ENCODE peak calls at places on chromosome 22, in four cellular contexts. Z is activated naive CD4-positive, alpha-beta T cell; P is T-helper 2 cell; J is omental fat pad. K is an unnamed sample.

GRCh38 chr22:36323182-36323854 is 64.4 kb downstream of the MYH9 start:
- DNase-seq in Z (no peak), P (no peak), J (no peak), K (no peak)

GRCh38 chr22:17705565-17706450 is 67.3 kb downstream of the BCL2L13 start:
- DNase-seq in Z (no peak), P (no peak), J (no peak), K (no peak)

GRCh38 chr22:20002098-20002497 is 14.5 kb downstream of the ARVCF start:
- DNase-seq in Z (no peak), P (no peak), J (no peak), K (no peak)

GRCh38 chr22:22342697-22343602 is 98.4 kb downstream of the VPREB1 start:
- DNase-seq in Z (peak; percentile 60), P (peak; percentile 34), J (no peak), K (peak; percentile 85)

GRCh38 chr22:19718255-19719054 is 4.2 kb downstream of the SEPTIN5 start:
- DNase-seq in Z (no peak), P (no peak), J (no peak), K (no peak)

GRCh38 chr22:29396126-29396525 is 7.8 kb upstream of the AP1B1 start:
- DNase-seq in Z (no peak), P (no peak), J (no peak), K (no peak)

GRCh38 chr22:42844756-42845155 is 12.3 kb downstream of the ARFGAP3 start:
- DNase-seq in Z (no peak), P (no peak), J (no peak), K (no peak)

GRCh38 chr22:42939941-42940653 is 74.9 kb downstream of the PACSIN2 start:
- DNase-seq in Z (no peak), P (no peak), J (no peak), K (no peak)

GRCh38 chr22:46937939-46938338 is 175.5 kb downstream of the TBC1D22A start:
- DNase-seq in Z (no peak), P (no peak), J (no peak), K (no peak)

GRCh38 chr22:37242395-37242918 is 1.6 kb downstream of the RAC2 start:
- DNase-seq in Z (peak; percentile 73), P (peak; percentile 63), J (no peak), K (no peak)

GRCh38 chr22:42357634-42358296 is 74.4 kb downstream of the NFAM1 start:
- DNase-seq in Z (no peak), P (no peak), J (no peak), K (no peak)

GRCh38 chr22:49685116-49685515 is 142.6 kb downstream of the BRD1 start:
- DNase-seq in Z (no peak), P (no peak), J (no peak), K (no peak)

GRCh38 chr22:31488346-31488883 is 1.2 kb downstream of the EIF4ENIF1 start:
- DNase-seq in Z (no peak), P (no peak), J (no peak), K (no peak)

GRCh38 chr22:22914726-22915669 is 27.4 kb downstream of the IGLL5 start:
- DNase-seq in Z (no peak), P (no peak), J (no peak), K (no peak)

GRCh38 chr22:33922268-33922667 is 2.0 kb upstream of the LARGE1 start:
- DNase-seq in Z (no peak), P (no peak), J (no peak), K (no peak)

GRCh38 chr22:30178180-30179126 is 68.1 kb downstream of the LIF start:
- DNase-seq in Z (no peak), P (no peak), J (no peak), K (no peak)

GRCh38 chr22:36385491-36386350 is 2.0 kb downstream of the MYH9 start:
- DNase-seq in Z (no peak), P (no peak), J (no peak), K (no peak)

GRCh38 chr22:34160117-34160758 is 240.0 kb upstream of the LARGE1 start:
- DNase-seq in Z (no peak), P (no peak), J (no peak), K (no peak)

GRCh38 chr22:38257170-38257569 is 15.6 kb downstream of the TMEM184B start:
- DNase-seq in Z (no peak), P (no peak), J (no peak), K (no peak)

GRCh38 chr22:36369004-36369921 is 18.5 kb downstream of the MYH9 start:
- DNase-seq in Z (no peak), P (no peak), J (no peak), K (no peak)

GRCh38 chr22:42820075-42820763 is 36.9 kb downstream of the ARFGAP3 start:
- DNase-seq in Z (no peak), P (no peak), J (no peak), K (no peak)

GRCh38 chr22:39522567-39523300 is 2.4 kb downstream of the ATF4 start:
- DNase-seq in Z (no peak), P (no peak), J (no peak), K (no peak)

GRCh38 chr22:22380098-22381030 is 128.2 kb downstream of the ZNF280B start:
- DNase-seq in Z (no peak), P (no peak), J (no peak), K (no peak)

GRCh38 chr22:35634981-35635540 is 13.2 kb upstream of the APOL6 start:
- DNase-seq in Z (no peak), P (no peak), J (no peak), K (no peak)

GRCh38 chr22:31753005-31753633 is 700 bp upstream of the DEPDC5 start:
- DNase-seq in Z (peak; percentile 4), P (no peak), J (no peak), K (no peak)

GRCh38 chr22:37018086-37018814 is 997 bp downstream of the TST start:
- DNase-seq in Z (no peak), P (no peak), J (no peak), K (no peak)

GRCh38 chr22:39234867-39235687 is 9.7 kb downstream of the PDGFB start:
- DNase-seq in Z (no peak), P (no peak), J (no peak), K (no peak)

GRCh38 chr22:29457730-29458129 is 19.3 kb downstream of the RFPL1 start:
- DNase-seq in Z (no peak), P (no peak), J (no peak), K (no peak)

GRCh38 chr22:36546932-36547331 is 18.0 kb upstream of the EIF3D start:
- DNase-seq in Z (no peak), P (no peak), J (no peak), K (no peak)

GRCh38 chr22:27846910-27847309 is 45.4 kb upstream of the MN1 start:
- DNase-seq in Z (no peak), P (no peak), J (no peak), K (no peak)

GRCh38 chr22:36301851-36302250 is 48.9 kb downstream of the APOL1 start:
- DNase-seq in Z (no peak), P (no peak), J (no peak), K (no peak)

GRCh38 chr22:28395920-28396447 is 283.7 kb downstream of the TTC28 start:
- DNase-seq in Z (no peak), P (no peak), J (no peak), K (no peak)

GRCh38 chr22:42901790-42902508 is 44.9 kb upstream of the ARFGAP3 start:
- DNase-seq in Z (no peak), P (no peak), J (no peak), K (no peak)